ENCODE peak calls at places on chromosomes 6 and 20, in four cellular contexts. One of them, this sample, is unnamed.

GRCh38 chr6:108168501-108168979 is 2.7 kb downstream of the NR2E1 start:
- DNase-seq in foreskin fibroblast: no peak
- DNase-seq in activated CD4-positive, alpha-beta T cell treated with anti-CD3 and anti-CD28 coated beads, Interleukin-2, amount 50 U/mL, for 48 hours: peak
- DNase-seq in right cardiac atrium: no peak
- DNase-seq in this sample: no peak

GRCh38 chr20:43243672-43244269 is 54.1 kb upstream of the PTPRT start:
- DNase-seq in right cardiac atrium: no peak
- DNase-seq in foreskin fibroblast: no peak
- DNase-seq in activated CD4-positive, alpha-beta T cell treated with anti-CD3 and anti-CD28 coated beads, Interleukin-2, amount 50 U/mL, for 48 hours: no peak
- DNase-seq in this sample: no peak

GRCh38 chr6:25959890-25960531 is 2.6 kb upstream of the TRIM38 start:
- DNase-seq in foreskin fibroblast: peak
- DNase-seq in right cardiac atrium: no peak
- DNase-seq in activated CD4-positive, alpha-beta T cell treated with anti-CD3 and anti-CD28 coated beads, Interleukin-2, amount 50 U/mL, for 48 hours: no peak
- DNase-seq in this sample: no peak

GRCh38 chr20:42020316-42020715 is 402.1 kb upstream of the CHD6 start:
- DNase-seq in activated CD4-positive, alpha-beta T cell treated with anti-CD3 and anti-CD28 coated beads, Interleukin-2, amount 50 U/mL, for 48 hours: no peak
- DNase-seq in right cardiac atrium: no peak
- DNase-seq in foreskin fibroblast: no peak
- DNase-seq in this sample: no peak

GRCh38 chr6:26532699-26533523 is 5.3 kb upstream of the HMGN4 start:
- DNase-seq in activated CD4-positive, alpha-beta T cell treated with anti-CD3 and anti-CD28 coated beads, Interleukin-2, amount 50 U/mL, for 48 hours: peak
- DNase-seq in foreskin fibroblast: peak
- DNase-seq in right cardiac atrium: peak
- DNase-seq in this sample: peak

GRCh38 chr20:58127731-58128130 is 100.7 kb downstream of the ANKRD60 start:
- DNase-seq in right cardiac atrium: no peak
- DNase-seq in activated CD4-positive, alpha-beta T cell treated with anti-CD3 and anti-CD28 coated beads, Interleukin-2, amount 50 U/mL, for 48 hours: peak
- DNase-seq in foreskin fibroblast: peak
- DNase-seq in this sample: no peak

GRCh38 chr6:165630544-165630953 is 32.5 kb downstream of the PDE10A start:
- DNase-seq in foreskin fibroblast: no peak
- DNase-seq in activated CD4-positive, alpha-beta T cell treated with anti-CD3 and anti-CD28 coated beads, Interleukin-2, amount 50 U/mL, for 48 hours: no peak
- DNase-seq in right cardiac atrium: no peak
- DNase-seq in this sample: no peak

GRCh38 chr6:138847884-138848283 is 52.0 kb downstream of the ECT2L start:
- DNase-seq in right cardiac atrium: no peak
- DNase-seq in foreskin fibroblast: no peak
- DNase-seq in activated CD4-positive, alpha-beta T cell treated with anti-CD3 and anti-CD28 coated beads, Interleukin-2, amount 50 U/mL, for 48 hours: no peak
- DNase-seq in this sample: no peak

GRCh38 chr6:96975848-96976247 is 51.3 kb downstream of the KLHL32 start:
- DNase-seq in foreskin fibroblast: no peak
- DNase-seq in activated CD4-positive, alpha-beta T cell treated with anti-CD3 and anti-CD28 coated beads, Interleukin-2, amount 50 U/mL, for 48 hours: no peak
- DNase-seq in right cardiac atrium: no peak
- DNase-seq in this sample: no peak

GRCh38 chr6:110561708-110562107 is 85.3 kb upstream of the SLC22A16 start:
- DNase-seq in foreskin fibroblast: no peak
- DNase-seq in activated CD4-positive, alpha-beta T cell treated with anti-CD3 and anti-CD28 coated beads, Interleukin-2, amount 50 U/mL, for 48 hours: no peak
- DNase-seq in right cardiac atrium: no peak
- DNase-seq in this sample: no peak

GRCh38 chr20:41038878-41039404 is 10.3 kb downstream of the TOP1 start:
- DNase-seq in right cardiac atrium: no peak
- DNase-seq in activated CD4-positive, alpha-beta T cell treated with anti-CD3 and anti-CD28 coated beads, Interleukin-2, amount 50 U/mL, for 48 hours: no peak
- DNase-seq in foreskin fibroblast: no peak
- DNase-seq in this sample: no peak

GRCh38 chr20:62684986-62685385 is 23.6 kb upstream of the NTSR1 start:
- DNase-seq in foreskin fibroblast: no peak
- DNase-seq in right cardiac atrium: no peak
- DNase-seq in activated CD4-positive, alpha-beta T cell treated with anti-CD3 and anti-CD28 coated beads, Interleukin-2, amount 50 U/mL, for 48 hours: no peak
- DNase-seq in this sample: no peak

GRCh38 chr6:150492941-150493340 is 106.7 kb upstream of the PLEKHG1 start:
- DNase-seq in right cardiac atrium: no peak
- DNase-seq in activated CD4-positive, alpha-beta T cell treated with anti-CD3 and anti-CD28 coated beads, Interleukin-2, amount 50 U/mL, for 48 hours: no peak
- DNase-seq in foreskin fibroblast: no peak
- DNase-seq in this sample: no peak

GRCh38 chr6:111841822-111842221 is 31.4 kb downstream of the FYN start:
- DNase-seq in activated CD4-positive, alpha-beta T cell treated with anti-CD3 and anti-CD28 coated beads, Interleukin-2, amount 50 U/mL, for 48 hours: peak
- DNase-seq in right cardiac atrium: no peak
- DNase-seq in foreskin fibroblast: no peak
- DNase-seq in this sample: no peak

GRCh38 chr6:72784071-72784470 is 162.2 kb downstream of the KCNQ5 start:
- DNase-seq in activated CD4-positive, alpha-beta T cell treated with anti-CD3 and anti-CD28 coated beads, Interleukin-2, amount 50 U/mL, for 48 hours: no peak
- DNase-seq in foreskin fibroblast: no peak
- DNase-seq in right cardiac atrium: no peak
- DNase-seq in this sample: no peak

GRCh38 chr6:1910621-1911407 is 301.1 kb downstream of the FOXC1 start:
- DNase-seq in right cardiac atrium: no peak
- DNase-seq in foreskin fibroblast: no peak
- DNase-seq in activated CD4-positive, alpha-beta T cell treated with anti-CD3 and anti-CD28 coated beads, Interleukin-2, amount 50 U/mL, for 48 hours: no peak
- DNase-seq in this sample: no peak

GRCh38 chr20:19915111-19915798 is 101.9 kb upstream of the NAA20 start:
- DNase-seq in activated CD4-positive, alpha-beta T cell treated with anti-CD3 and anti-CD28 coated beads, Interleukin-2, amount 50 U/mL, for 48 hours: no peak
- DNase-seq in foreskin fibroblast: no peak
- DNase-seq in right cardiac atrium: no peak
- DNase-seq in this sample: no peak

GRCh38 chr20:16350465-16350864 is 222.8 kb downstream of the KIF16B start:
- DNase-seq in activated CD4-positive, alpha-beta T cell treated with anti-CD3 and anti-CD28 coated beads, Interleukin-2, amount 50 U/mL, for 48 hours: no peak
- DNase-seq in right cardiac atrium: no peak
- DNase-seq in foreskin fibroblast: peak
- DNase-seq in this sample: no peak

GRCh38 chr6:30960907-30961673 is 20.3 kb downstream of the MUCL3 start:
- DNase-seq in foreskin fibroblast: no peak
- DNase-seq in activated CD4-positive, alpha-beta T cell treated with anti-CD3 and anti-CD28 coated beads, Interleukin-2, amount 50 U/mL, for 48 hours: no peak
- DNase-seq in right cardiac atrium: no peak
- DNase-seq in this sample: no peak

GRCh38 chr6:166310634-166311033 is 2.4 kb upstream of the PRR18 start:
- DNase-seq in foreskin fibroblast: no peak
- DNase-seq in right cardiac atrium: no peak
- DNase-seq in activated CD4-positive, alpha-beta T cell treated with anti-CD3 and anti-CD28 coated beads, Interleukin-2, amount 50 U/mL, for 48 hours: no peak
- DNase-seq in this sample: no peak

GRCh38 chr20:46430921-46431712 is 24.7 kb upstream of the ELMO2 start:
- DNase-seq in foreskin fibroblast: no peak
- DNase-seq in activated CD4-positive, alpha-beta T cell treated with anti-CD3 and anti-CD28 coated beads, Interleukin-2, amount 50 U/mL, for 48 hours: no peak
- DNase-seq in right cardiac atrium: no peak
- DNase-seq in this sample: no peak

GRCh38 chr6:2197177-2197671 is 48.2 kb downstream of the GMDS start:
- DNase-seq in right cardiac atrium: peak
- DNase-seq in activated CD4-positive, alpha-beta T cell treated with anti-CD3 and anti-CD28 coated beads, Interleukin-2, amount 50 U/mL, for 48 hours: no peak
- DNase-seq in foreskin fibroblast: peak
- DNase-seq in this sample: no peak

GRCh38 chr20:60068509-60068908 is 110.3 kb downstream of the CDH26 start:
- DNase-seq in right cardiac atrium: no peak
- DNase-seq in foreskin fibroblast: no peak
- DNase-seq in activated CD4-positive, alpha-beta T cell treated with anti-CD3 and anti-CD28 coated beads, Interleukin-2, amount 50 U/mL, for 48 hours: no peak
- DNase-seq in this sample: no peak

GRCh38 chr6:137666202-137666774 is 172.1 kb upstream of the OLIG3 start:
- DNase-seq in right cardiac atrium: no peak
- DNase-seq in foreskin fibroblast: no peak
- DNase-seq in activated CD4-positive, alpha-beta T cell treated with anti-CD3 and anti-CD28 coated beads, Interleukin-2, amount 50 U/mL, for 48 hours: no peak
- DNase-seq in this sample: no peak

GRCh38 chr20:63594043-63594561 is 20.1 kb upstream of the HELZ2 start:
- DNase-seq in right cardiac atrium: no peak
- DNase-seq in foreskin fibroblast: peak
- DNase-seq in activated CD4-positive, alpha-beta T cell treated with anti-CD3 and anti-CD28 coated beads, Interleukin-2, amount 50 U/mL, for 48 hours: no peak
- DNase-seq in this sample: no peak

GRCh38 chr6:84227434-84228197 is at the start of gene CEP162:
- DNase-seq in activated CD4-positive, alpha-beta T cell treated with anti-CD3 and anti-CD28 coated beads, Interleukin-2, amount 50 U/mL, for 48 hours: peak
- DNase-seq in foreskin fibroblast: peak
- DNase-seq in right cardiac atrium: peak
- DNase-seq in this sample: peak

GRCh38 chr6:11192167-11192566 is 40.3 kb downstream of the NEDD9 start:
- DNase-seq in activated CD4-positive, alpha-beta T cell treated with anti-CD3 and anti-CD28 coated beads, Interleukin-2, amount 50 U/mL, for 48 hours: no peak
- DNase-seq in foreskin fibroblast: no peak
- DNase-seq in right cardiac atrium: no peak
- DNase-seq in this sample: no peak

GRCh38 chr6:28269492-28269891 is 2.5 kb downstream of the ZSCAN26 start:
- DNase-seq in right cardiac atrium: no peak
- DNase-seq in activated CD4-positive, alpha-beta T cell treated with anti-CD3 and anti-CD28 coated beads, Interleukin-2, amount 50 U/mL, for 48 hours: no peak
- DNase-seq in foreskin fibroblast: peak
- DNase-seq in this sample: no peak

GRCh38 chr20:34964486-34964885 is 8.8 kb downstream of the MYH7B start:
- DNase-seq in right cardiac atrium: no peak
- DNase-seq in activated CD4-positive, alpha-beta T cell treated with anti-CD3 and anti-CD28 coated beads, Interleukin-2, amount 50 U/mL, for 48 hours: no peak
- DNase-seq in foreskin fibroblast: no peak
- DNase-seq in this sample: no peak

GRCh38 chr20:56391596-56392281 is at the start of gene AURKA:
- DNase-seq in foreskin fibroblast: no peak
- DNase-seq in right cardiac atrium: no peak
- DNase-seq in activated CD4-positive, alpha-beta T cell treated with anti-CD3 and anti-CD28 coated beads, Interleukin-2, amount 50 U/mL, for 48 hours: no peak
- DNase-seq in this sample: no peak

GRCh38 chr6:148681666-148682065 is 65.2 kb upstream of the UST start:
- DNase-seq in foreskin fibroblast: peak
- DNase-seq in right cardiac atrium: no peak
- DNase-seq in activated CD4-positive, alpha-beta T cell treated with anti-CD3 and anti-CD28 coated beads, Interleukin-2, amount 50 U/mL, for 48 hours: no peak
- DNase-seq in this sample: no peak

GRCh38 chr6:75643173-75643572 is 41.5 kb downstream of the SENP6 start:
- DNase-seq in activated CD4-positive, alpha-beta T cell treated with anti-CD3 and anti-CD28 coated beads, Interleukin-2, amount 50 U/mL, for 48 hours: no peak
- DNase-seq in right cardiac atrium: no peak
- DNase-seq in foreskin fibroblast: peak
- DNase-seq in this sample: no peak

GRCh38 chr20:53738039-53738944 is 144.7 kb upstream of the ZNF217 start:
- DNase-seq in activated CD4-positive, alpha-beta T cell treated with anti-CD3 and anti-CD28 coated beads, Interleukin-2, amount 50 U/mL, for 48 hours: no peak
- DNase-seq in right cardiac atrium: peak
- DNase-seq in foreskin fibroblast: peak
- DNase-seq in this sample: no peak

GRCh38 chr6:32843321-32843978 is 397 bp downstream of the PSMB8 start:
- DNase-seq in right cardiac atrium: no peak
- DNase-seq in foreskin fibroblast: no peak
- DNase-seq in activated CD4-positive, alpha-beta T cell treated with anti-CD3 and anti-CD28 coated beads, Interleukin-2, amount 50 U/mL, for 48 hours: no peak
- DNase-seq in this sample: no peak

GRCh38 chr6:138105880-138106664 is 1.1 kb downstream of the PERP start:
- DNase-seq in activated CD4-positive, alpha-beta T cell treated with anti-CD3 and anti-CD28 coated beads, Interleukin-2, amount 50 U/mL, for 48 hours: no peak
- DNase-seq in right cardiac atrium: no peak
- DNase-seq in foreskin fibroblast: no peak
- DNase-seq in this sample: no peak

GRCh38 chr6:33453361-33454008 is 891 bp upstream of the ZBTB9 start:
- DNase-seq in activated CD4-positive, alpha-beta T cell treated with anti-CD3 and anti-CD28 coated beads, Interleukin-2, amount 50 U/mL, for 48 hours: no peak
- DNase-seq in right cardiac atrium: no peak
- DNase-seq in foreskin fibroblast: peak
- DNase-seq in this sample: no peak